ENCODE peak calls at places on chromosome 20, in six cellular contexts. V is A549, K is body of pancreas, Y is spleen, L is transverse colon, X is adrenal gland. G is an unnamed sample.

GRCh38 chr20:45972500-45973183 is 639 bp upstream of the ZNF335 start:
- DNase-seq in V (no peak), K (peak; percentile 96), Y (peak; percentile 97), L (peak; percentile 13), X (peak; percentile 94), G (no peak)

GRCh38 chr20:60048634-60049578 is 90.7 kb downstream of the CDH26 start:
- DNase-seq in V (no peak), K (no peak), Y (no peak), L (no peak), X (no peak), G (peak; percentile 4)

GRCh38 chr20:4794846-4795245 is 73.1 kb downstream of the PRND start:
- DNase-seq in V (no peak), K (no peak), Y (no peak), L (no peak), X (no peak), G (no peak)

GRCh38 chr20:21090738-21091120 is 15.4 kb downstream of the LINC00237 start:
- DNase-seq in V (no peak), K (no peak), Y (no peak), L (no peak), X (no peak), G (no peak)

GRCh38 chr20:8215516-8215915 is 83.5 kb downstream of the PLCB1 start:
- DNase-seq in V (no peak), K (no peak), Y (no peak), L (no peak), X (peak; percentile 13), G (no peak)

GRCh38 chr20:11229772-11230171 is 556.0 kb upstream of the JAG1 start:
- DNase-seq in V (peak; percentile 15), K (peak; percentile 41), Y (no peak), L (peak; percentile 8), X (peak; percentile 52), G (no peak)

GRCh38 chr20:46350201-46350985 is 42.1 kb upstream of the CDH22 start:
- DNase-seq in V (no peak), K (no peak), Y (no peak), L (peak; percentile 37), X (peak; percentile 82), G (peak; percentile 56)

GRCh38 chr20:64091762-64092161 is 7.6 kb upstream of the LKAAEAR1 start:
- DNase-seq in V (no peak), K (no peak), Y (no peak), L (no peak), X (no peak), G (no peak)

GRCh38 chr20:32411955-32412706 is 54.0 kb downstream of the ASXL1 start:
- DNase-seq in V (no peak), K (no peak), Y (no peak), L (no peak), X (no peak), G (no peak)

GRCh38 chr20:18727032-18727508 is 86.5 kb upstream of the SCP2D1 start:
- DNase-seq in V (no peak), K (peak; percentile 46), Y (no peak), L (peak; percentile 23), X (no peak), G (no peak)

GRCh38 chr20:18983796-18984195 is 170.2 kb downstream of the SCP2D1 start:
- DNase-seq in V (no peak), K (peak; percentile 29), Y (no peak), L (no peak), X (no peak), G (no peak)

GRCh38 chr20:48266571-48266970 is 481.3 kb upstream of the SULF2 start:
- DNase-seq in V (no peak), K (no peak), Y (no peak), L (no peak), X (no peak), G (no peak)

GRCh38 chr20:9019833-9020232 is 49.1 kb upstream of the PLCB4 start:
- DNase-seq in V (no peak), K (no peak), Y (no peak), L (no peak), X (no peak), G (no peak)

GRCh38 chr20:25195962-25196700 is 619 bp downstream of the ENTPD6 start:
- DNase-seq in V (peak; percentile 29), K (peak; percentile 68), Y (no peak), L (peak; percentile 87), X (peak; percentile 37), G (peak; percentile 66)

GRCh38 chr20:61537721-61538480 is 285.8 kb downstream of the CDH4 start:
- DNase-seq in V (no peak), K (no peak), Y (no peak), L (no peak), X (no peak), G (no peak)
- TF ChIP-seq POLR2A in V (no peak), K (no peak), Y (no peak), L (no peak), X (no peak), G (no peak)

GRCh38 chr20:17681741-17682102 is 320 bp downstream of the RRBP1 start:
- DNase-seq in V (no peak), K (no peak), Y (no peak), L (no peak), X (no peak), G (no peak)

GRCh38 chr20:17682103-17682888 is at the start of gene RRBP1:
- DNase-seq in V (peak; percentile 99), K (peak; percentile 98), Y (peak; percentile 99), L (peak; percentile 99), X (peak; percentile 99), G (peak; percentile 96)

GRCh38 chr20:17680128-17680835 is 1.8 kb downstream of the RRBP1 start:
- DNase-seq in V (peak; percentile 78), K (peak; percentile 72), Y (peak; percentile 87), L (peak; percentile 75), X (peak; percentile 80), G (no peak)

GRCh38 chr20:17679786-17680127 is 2.3 kb downstream of the RRBP1 start:
- DNase-seq in V (peak; percentile 38), K (no peak), Y (no peak), L (no peak), X (no peak), G (no peak)

DNA sequence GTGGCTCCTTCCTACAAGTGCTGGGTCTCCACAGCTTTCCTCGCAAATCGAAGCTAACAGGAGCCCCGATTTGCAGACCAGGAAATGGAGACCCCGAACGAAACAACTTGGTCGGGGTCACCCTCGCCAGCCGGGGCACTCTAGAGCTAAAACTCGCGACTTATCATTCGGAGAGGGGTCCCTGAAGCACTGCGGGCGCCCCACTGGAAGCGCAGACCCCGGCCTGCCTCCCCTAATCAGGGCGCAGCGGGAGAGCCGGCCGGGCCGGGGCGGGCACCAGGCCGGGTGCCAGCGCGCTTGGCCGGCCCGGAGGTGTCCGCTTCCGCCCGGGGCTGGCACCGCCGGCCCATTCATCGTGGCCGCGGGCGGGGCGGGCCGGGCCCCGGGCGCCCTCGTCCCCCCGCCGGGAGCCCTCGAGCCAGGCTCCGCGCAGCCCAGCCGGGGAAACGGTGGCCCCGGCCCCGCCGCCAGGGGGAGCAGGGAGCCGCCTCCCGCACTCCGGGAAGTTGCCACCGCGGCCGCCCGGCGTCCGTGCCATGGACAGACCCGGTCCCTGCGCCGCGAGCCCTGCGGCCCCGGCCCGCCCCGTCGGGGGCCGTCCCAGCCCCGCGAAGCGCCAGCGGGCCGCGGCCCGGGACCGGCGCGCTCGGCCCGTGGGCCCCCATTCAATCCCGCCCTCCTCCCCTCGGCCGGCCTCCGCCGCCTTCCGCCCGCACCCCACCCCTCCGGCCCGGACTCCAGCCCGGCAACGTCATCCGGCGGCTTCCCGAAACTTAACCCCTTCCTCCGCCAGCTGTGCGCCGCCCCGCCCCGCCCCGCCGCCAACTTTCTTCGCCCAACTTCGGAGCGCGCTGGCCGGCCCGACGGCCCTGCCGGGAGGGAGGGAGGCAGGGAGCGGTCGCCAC is 954 bp downstream of the RRBP1 start:
- DNase-seq in V (peak; percentile 95), K (peak; percentile 83), Y (peak; percentile 98), L (peak; percentile 88), X (peak; percentile 86), G (peak; percentile 76)
- TF ChIP-seq POLR2A in V (no peak), K (no peak), Y (no peak), L (no peak), X (no peak), G (no peak)

DNA sequence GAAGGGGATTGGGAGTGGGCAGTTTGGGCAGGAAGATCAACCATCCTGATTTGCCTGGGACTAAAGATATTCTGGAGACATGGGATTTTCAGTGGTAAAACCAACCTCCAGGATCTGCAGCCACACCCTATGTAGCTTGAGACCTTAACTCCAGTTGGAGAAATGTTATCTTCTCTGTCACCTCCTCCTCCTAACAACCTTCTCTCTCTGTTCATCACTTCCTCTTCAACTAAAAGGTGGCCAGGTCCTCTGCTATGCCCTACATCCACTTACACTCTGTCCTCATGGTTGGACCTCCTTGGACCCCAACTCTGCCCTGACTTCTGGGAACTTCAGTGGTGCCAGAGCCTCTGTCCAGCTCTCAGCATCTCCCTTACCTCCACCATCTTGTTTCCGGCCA is 42.0 kb upstream of the SLC9A8 start:
- DNase-seq in V (no peak), K (no peak), Y (no peak), L (no peak), X (no peak), G (no peak)
- TF ChIP-seq POLR2A in V (no peak), K (no peak), Y (no peak), L (no peak), X (no peak), G (no peak)

GRCh38 chr20:50283922-50284810 is 93.5 kb downstream of the CEBPB start:
- DNase-seq in V (peak; percentile 61), K (peak; percentile 81), Y (peak; percentile 91), L (peak; percentile 48), X (peak; percentile 85), G (peak; percentile 17)
- TF ChIP-seq POLR2A in V (no peak), K (peak; percentile 17), Y (no peak), L (no peak), X (no peak), G (no peak)

GRCh38 chr20:34099675-34100074 is 12.4 kb downstream of the EIF2S2 start:
- DNase-seq in V (no peak), K (no peak), Y (no peak), L (no peak), X (no peak), G (no peak)

GRCh38 chr20:34098570-34098969 is 13.5 kb downstream of the EIF2S2 start:
- DNase-seq in V (no peak), K (no peak), Y (no peak), L (no peak), X (no peak), G (no peak)

GRCh38 chr20:34104059-34104458 is 8.0 kb downstream of the EIF2S2 start:
- DNase-seq in V (no peak), K (no peak), Y (no peak), L (no peak), X (no peak), G (no peak)

GRCh38 chr20:34102342-34102741 is 9.7 kb downstream of the EIF2S2 start:
- DNase-seq in V (no peak), K (no peak), Y (no peak), L (no peak), X (no peak), G (no peak)

DNA sequence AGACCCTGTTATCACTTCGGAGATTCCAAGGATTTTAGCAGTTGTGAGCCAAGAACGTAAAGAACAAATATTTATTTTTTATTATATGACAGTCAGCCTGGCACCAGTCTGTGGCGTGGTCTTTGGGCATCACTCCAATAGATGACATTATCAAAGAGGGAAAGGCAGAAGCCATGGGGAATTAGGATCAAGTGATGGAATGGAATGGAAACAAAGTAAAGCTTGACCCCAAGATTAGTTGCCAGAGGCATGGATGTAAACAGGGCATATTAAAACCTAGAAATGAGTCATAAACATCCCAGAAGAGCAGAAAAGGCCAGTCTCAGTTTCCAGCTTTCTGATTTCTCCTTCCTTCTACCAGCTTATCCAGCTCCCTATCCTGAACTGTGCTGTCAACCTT is 11.5 kb downstream of the EIF2S2 start:
- DNase-seq in V (no peak), K (no peak), Y (no peak), L (no peak), X (no peak), G (no peak)
- TF ChIP-seq POLR2A in V (no peak), K (no peak), Y (no peak), L (no peak), X (no peak), G (no peak)

G was measured in erythroblast.